ENCODE peak calls at places on chromosomes 11 and 22, in five cellular contexts. Z, M, F, O and A are unnamed samples.
A peak's percentile ranks its signal among the peaks of the same experiment; 100 is the strongest.

GRCh38 chr11:108838102-108838803 is 173.4 kb downstream of the DDX10 start:
- DNase-seq in Z (no peak), M (no peak), F (no peak), O (no peak), A (no peak)

GRCh38 chr11:69339041-69339733 is 45.2 kb downstream of the MYEOV start:
- DNase-seq in Z (no peak), M (no peak), F (no peak), O (no peak), A (no peak)

GRCh38 chr11:74683279-74683871 is 47.9 kb downstream of the CHRDL2 start:
- DNase-seq in Z (no peak), M (no peak), F (no peak), O (no peak), A (no peak)

GRCh38 chr11:32713496-32713895 is 81.0 kb downstream of the CCDC73 start:
- DNase-seq in Z (no peak), M (no peak), F (no peak), O (no peak), A (no peak)

GRCh38 chr22:41800348-41801146 is at the start of gene CCDC134:
- DNase-seq in Z (peak; percentile 81), M (peak; percentile 92), F (peak; percentile 90), O (peak; percentile 96), A (peak; percentile 55)

GRCh38 chr11:92886243-92886905 is 83.1 kb upstream of the MTNR1B start:
- DNase-seq in Z (no peak), M (peak; percentile 57), F (no peak), O (no peak), A (no peak)

GRCh38 chr11:78261869-78262637 is 73.3 kb downstream of the USP35 start:
- DNase-seq in Z (no peak), M (no peak), F (no peak), O (no peak), A (no peak)

GRCh38 chr22:20625270-20625669 is 117.9 kb downstream of the MED15 start:
- DNase-seq in Z (no peak), M (no peak), F (no peak), O (no peak), A (no peak)

GRCh38 chr11:34855754-34856095 is 60.5 kb downstream of the APIP start:
- DNase-seq in Z (no peak), M (no peak), F (no peak), O (no peak), A (no peak)

GRCh38 chr11:72007587-72007986 is 8.9 kb downstream of the IL18BP start:
- DNase-seq in Z (no peak), M (no peak), F (no peak), O (no peak), A (no peak)

GRCh38 chr22:19568337-19569311 is 44.4 kb upstream of the CLDN5 start:
- DNase-seq in Z (no peak), M (no peak), F (no peak), O (no peak), A (no peak)

GRCh38 chr11:134574947-134575346 is 162.9 kb upstream of the B3GAT1 start:
- DNase-seq in Z (no peak), M (no peak), F (no peak), O (no peak), A (no peak)

GRCh38 chr11:114977596-114977995 is 299.3 kb downstream of the NXPE2 start:
- DNase-seq in Z (no peak), M (no peak), F (no peak), O (no peak), A (no peak)

GRCh38 chr11:94897330-94897768 is 76.0 kb downstream of the CWC15 start:
- DNase-seq in Z (peak; percentile 53), M (peak; percentile 58), F (peak; percentile 25), O (no peak), A (no peak)

GRCh38 chr11:121800704-121801516 is 315.1 kb downstream of the BLID start:
- DNase-seq in Z (no peak), M (peak; percentile 4), F (peak; percentile 77), O (no peak), A (no peak)

GRCh38 chr22:46815559-46815895 is 53.1 kb downstream of the TBC1D22A start:
- DNase-seq in Z (no peak), M (no peak), F (no peak), O (no peak), A (no peak)

GRCh38 chr22:44862981-44863860 is 110.8 kb downstream of the ARHGAP8 start:
- DNase-seq in Z (no peak), M (no peak), F (no peak), O (peak; percentile 22), A (no peak)

GRCh38 chr22:41524283-41524682 is 20.0 kb downstream of the POLR3H start:
- DNase-seq in Z (peak; percentile 66), M (peak; percentile 75), F (peak; percentile 86), O (peak; percentile 70), A (no peak)

GRCh38 chr11:20256925-20257324 is 96.7 kb upstream of the DBX1 start:
- DNase-seq in Z (no peak), M (no peak), F (no peak), O (no peak), A (no peak)

GRCh38 chr11:87473174-87473573 is 435.4 kb downstream of the TMEM135 start:
- DNase-seq in Z (no peak), M (peak; percentile 7), F (no peak), O (no peak), A (no peak)

GRCh38 chr11:118366287-118366686 is 6.9 kb downstream of the UBE4A start:
- DNase-seq in Z (no peak), M (peak; percentile 62), F (no peak), O (no peak), A (no peak)

GRCh38 chr22:22371031-22371541 is 126.5 kb downstream of the VPREB1 start:
- DNase-seq in Z (no peak), M (no peak), F (peak; percentile 23), O (no peak), A (no peak)

GRCh38 chr22:32281092-32281491 is 25.9 kb upstream of the SLC5A4 start:
- DNase-seq in Z (no peak), M (no peak), F (no peak), O (no peak), A (no peak)

GRCh38 chr11:63768232-63769043 is at the start of gene ZFTA:
- DNase-seq in Z (peak; percentile 32), M (peak; percentile 68), F (peak; percentile 67), O (peak; percentile 85), A (no peak)

GRCh38 chr22:37331034-37331428 is 48.7 kb downstream of the CYTH4 start:
- DNase-seq in Z (no peak), M (no peak), F (no peak), O (peak; percentile 38), A (no peak)

GRCh38 chr11:20161230-20161918 is 1.1 kb upstream of the DBX1 start:
- DNase-seq in Z (no peak), M (no peak), F (no peak), O (no peak), A (no peak)

GRCh38 chr11:32884770-32885384 is 7.7 kb upstream of the QSER1 start:
- DNase-seq in Z (no peak), M (no peak), F (no peak), O (no peak), A (no peak)

DNA sequence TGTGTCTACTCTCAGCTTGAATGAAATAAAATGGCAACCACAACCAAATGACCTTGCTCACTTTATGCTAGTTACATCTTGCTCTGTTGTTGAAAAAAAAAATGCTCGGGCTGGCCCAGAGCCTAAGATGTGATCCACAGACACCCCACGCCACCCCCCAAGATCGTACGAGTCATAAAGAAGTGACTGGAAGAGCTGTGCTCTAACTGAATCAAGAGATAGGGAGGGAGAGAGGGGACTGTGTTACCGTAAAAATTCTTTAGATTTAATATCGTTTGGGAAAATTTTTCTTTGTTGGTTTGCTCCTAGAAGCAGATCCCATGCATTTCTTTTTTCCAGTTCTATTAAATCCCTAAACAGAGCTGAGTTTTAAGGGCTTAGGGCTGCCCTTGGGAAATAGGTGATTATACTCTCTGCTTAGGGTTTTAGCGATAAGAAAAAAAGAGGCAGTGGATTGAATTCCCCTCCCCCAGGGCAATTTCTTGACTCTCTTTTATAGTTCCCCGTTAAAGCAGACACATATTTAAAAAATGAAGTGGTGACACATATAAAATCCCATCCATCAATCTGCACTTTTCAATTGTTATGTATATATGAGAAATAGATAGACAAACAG is 14.5 kb downstream of the MAML2 start:
- DNase-seq in Z (no peak), M (no peak), F (no peak), O (no peak), A (no peak)
- H3K4me3 ChIP-seq in Z (no peak overlapping the region), M (no peak overlapping the region), F (no peak overlapping the region), O (no peak overlapping the region), A (no peak overlapping the region)

DNA sequence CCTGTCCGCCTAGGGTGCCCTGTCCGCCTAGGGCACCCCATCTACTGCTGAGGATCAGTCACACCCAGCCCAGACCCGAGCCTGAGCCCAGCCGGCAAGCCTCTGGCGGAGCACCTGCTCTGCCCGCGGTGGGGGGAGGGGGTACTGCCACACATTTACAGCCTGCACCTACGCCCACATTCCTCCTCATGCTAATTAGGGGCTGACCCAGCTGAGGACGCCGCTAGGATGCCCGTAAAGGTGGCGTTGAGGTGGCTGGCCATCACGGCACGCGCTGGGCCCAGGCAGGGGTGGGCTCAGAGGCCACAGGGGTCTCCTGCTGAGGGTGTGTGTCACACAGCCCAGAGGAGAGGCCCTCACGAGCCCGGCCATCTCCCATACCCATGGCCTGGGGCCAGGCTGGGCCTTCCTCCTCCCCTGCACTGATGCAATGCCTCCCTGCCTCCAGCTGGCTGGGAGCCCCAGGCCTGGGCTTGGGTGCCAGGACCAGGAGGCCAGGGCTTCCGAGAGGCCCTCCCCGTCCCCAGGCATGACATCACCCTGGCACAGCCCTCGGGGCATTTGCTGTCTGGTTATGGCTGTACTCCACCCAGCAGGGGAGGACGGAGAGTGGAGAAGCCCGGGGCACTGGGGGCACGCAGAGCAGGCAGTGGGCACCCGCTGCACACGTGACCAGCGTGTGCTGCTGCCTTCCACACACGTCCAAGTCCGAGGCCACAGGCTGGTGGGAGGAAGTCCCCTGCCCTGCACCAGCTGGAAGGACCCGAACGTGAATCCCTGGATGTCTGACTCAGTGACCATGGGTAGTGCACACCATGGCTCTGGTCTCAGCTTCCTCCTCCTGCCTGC is 12.7 kb downstream of the DUSP8 start:
- DNase-seq in Z (peak; percentile 72), M (peak; percentile 98), F (no peak), O (peak; percentile 91), A (no peak)
- TF ChIP-seq POLR2A in Z (peak; percentile 55), M (peak; percentile 80), F (no peak), O (no peak), A (no peak)

GRCh38 chr22:35649026-35649553 is 844 bp downstream of the APOL6 start:
- DNase-seq in Z (no peak), M (no peak), F (no peak), O (no peak), A (no peak)
- H3K4me3 ChIP-seq in Z (peak overlapping the region; percentile 69), M (peak overlapping the region; percentile 24), F (peak overlapping the region; percentile 82), O (peak overlapping the region; percentile 71), A (peak overlapping the region; percentile 56)

GRCh38 chr11:36718481-36718880 is 120.4 kb upstream of the RAG2 start:
- DNase-seq in Z (no peak), M (no peak), F (no peak), O (no peak), A (no peak)

GRCh38 chr11:36713715-36714114 is 115.7 kb upstream of the RAG2 start:
- DNase-seq in Z (no peak), M (peak; percentile 29), F (no peak), O (no peak), A (no peak)

GRCh38 chr11:36724742-36725387 is 126.8 kb upstream of the RAG2 start:
- DNase-seq in Z (no peak), M (peak; percentile 3), F (no peak), O (no peak), A (no peak)

DNA sequence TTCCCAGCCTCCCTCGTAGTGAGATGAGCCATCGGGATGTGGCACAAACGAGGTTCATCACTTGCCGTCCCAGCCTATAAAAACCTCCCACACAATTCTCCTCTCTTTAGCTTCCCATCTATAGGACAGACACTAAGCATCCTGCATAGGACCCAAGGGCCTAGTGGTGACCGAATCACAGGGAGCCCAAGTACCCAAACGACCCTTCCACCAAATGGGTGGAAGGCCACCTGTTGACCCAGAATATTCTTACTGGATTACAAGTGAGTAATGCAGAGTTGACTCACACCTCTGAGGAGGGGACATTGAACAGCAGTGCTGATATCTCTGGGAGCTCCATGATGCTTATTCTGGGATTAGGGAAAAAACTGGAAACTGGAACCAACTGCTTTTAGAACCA is 121.7 kb upstream of the RAG2 start:
- DNase-seq in Z (no peak), M (no peak), F (no peak), O (no peak), A (no peak)
- TF ChIP-seq POLR2A in Z (no peak), M (no peak), F (no peak), O (no peak), A (no peak)